ENCODE peak calls at places on chromosomes 1 and 21, in five cellular contexts. S, A, M, T and G are unnamed samples.

GRCh38 chr1:226631229-226632000 is 82.9 kb downstream of the STUM start:
- DNase-seq in S (no peak), A (peak; percentile 38), M (no peak), T (no peak), G (no peak)

GRCh38 chr1:87200875-87201638 is 127.6 kb upstream of the LMO4 start:
- DNase-seq in S (no peak), A (no peak), M (no peak), T (no peak), G (no peak)

GRCh38 chr1:228457017-228457395 is 30.2 kb upstream of the RNF187 start:
- DNase-seq in S (no peak), A (no peak), M (no peak), T (no peak), G (no peak)

GRCh38 chr1:108831225-108831624 is 25.7 kb downstream of the AKNAD1 start:
- DNase-seq in S (peak; percentile 36), A (no peak), M (no peak), T (no peak), G (no peak)

GRCh38 chr1:206736878-206737728 is 33.5 kb upstream of the IL19 start:
- DNase-seq in S (no peak), A (no peak), M (no peak), T (no peak), G (peak; percentile 29)

GRCh38 chr1:199490804-199491527 is 536.5 kb upstream of the NR5A2 start:
- DNase-seq in S (no peak), A (no peak), M (no peak), T (no peak), G (no peak)

GRCh38 chr1:3552751-3553150 is 58.6 kb downstream of the MEGF6 start:
- DNase-seq in S (no peak), A (no peak), M (no peak), T (no peak), G (no peak)

GRCh38 chr1:151340870-151341754 is 5.9 kb downstream of the RFX5 start:
- DNase-seq in S (peak; percentile 66), A (no peak), M (peak; percentile 52), T (peak; percentile 93), G (peak; percentile 81)

GRCh38 chr1:84541679-84542078 is 32.6 kb downstream of the CTBS start:
- DNase-seq in S (peak; percentile 17), A (no peak), M (no peak), T (no peak), G (no peak)

GRCh38 chr21:45293214-45293725 is 5.6 kb upstream of the POFUT2 start:
- DNase-seq in S (no peak), A (peak; percentile 59), M (no peak), T (no peak), G (no peak)

GRCh38 chr1:245652660-245653427 is 498.1 kb downstream of the KIF26B start:
- DNase-seq in S (no peak), A (no peak), M (no peak), T (no peak), G (no peak)

GRCh38 chr21:34885636-34886553 is 163.2 kb downstream of the RUNX1 start:
- DNase-seq in S (no peak), A (no peak), M (peak; percentile 38), T (peak; percentile 59), G (peak; percentile 54)

GRCh38 chr1:234558186-234558836 is 51.7 kb downstream of the IRF2BP2 start:
- DNase-seq in S (no peak), A (no peak), M (no peak), T (no peak), G (no peak)

GRCh38 chr21:33539612-33540011 is 2.3 kb downstream of the GART start:
- DNase-seq in S (no peak), A (no peak), M (no peak), T (no peak), G (no peak)

GRCh38 chr1:215833936-215834729 is 267.0 kb downstream of the KCTD3 start:
- DNase-seq in S (no peak), A (no peak), M (no peak), T (no peak), G (no peak)

GRCh38 chr1:201989354-201990128 is 7.1 kb downstream of the RNPEP start:
- DNase-seq in S (no peak), A (no peak), M (no peak), T (no peak), G (no peak)

GRCh38 chr1:9766759-9767442 is 56.9 kb downstream of the CLSTN1 start:
- DNase-seq in S (peak; percentile 35), A (no peak), M (no peak), T (no peak), G (no peak)

GRCh38 chr1:6502000-6502891 is 10.8 kb upstream of the PLEKHG5 start:
- DNase-seq in S (no peak), A (peak; percentile 92), M (no peak), T (no peak), G (no peak)

GRCh38 chr1:153608742-153609584 is 4.0 kb downstream of the S100A16 start:
- DNase-seq in S (peak; percentile 67), A (peak; percentile 84), M (no peak), T (no peak), G (no peak)

GRCh38 chr1:211371406-211372105 is 44.9 kb downstream of the TRAF5 start:
- DNase-seq in S (no peak), A (no peak), M (no peak), T (no peak), G (no peak)

GRCh38 chr1:3530931-3531818 is 76.7 kb downstream of the ARHGEF16 start:
- DNase-seq in S (no peak), A (peak; percentile 87), M (peak; percentile 73), T (peak; percentile 81), G (peak; percentile 82)

GRCh38 chr1:6167391-6168303 is 12.5 kb downstream of the CHD5 start:
- DNase-seq in S (no peak), A (peak; percentile 48), M (no peak), T (no peak), G (no peak)

GRCh38 chr1:111481387-111482221 is 7.8 kb downstream of the C1orf162 start:
- DNase-seq in S (peak; percentile 46), A (peak; percentile 88), M (peak; percentile 33), T (peak; percentile 86), G (peak; percentile 23)

GRCh38 chr21:26583737-26584136 is 10.7 kb upstream of the CYYR1 start:
- DNase-seq in S (no peak), A (no peak), M (no peak), T (no peak), G (no peak)

GRCh38 chr1:52059326-52059725 is 3.2 kb downstream of the BTF3L4 start:
- DNase-seq in S (no peak), A (no peak), M (no peak), T (no peak), G (no peak)

GRCh38 chr1:52057245-52057644 is 1.1 kb downstream of the BTF3L4 start:
- DNase-seq in S (no peak), A (no peak), M (no peak), T (no peak), G (no peak)

GRCh38 chr1:52056110-52056936 is at the start of gene BTF3L4:
- DNase-seq in S (peak; percentile 71), A (peak; percentile 96), M (peak; percentile 86), T (peak; percentile 98), G (peak; percentile 97)

GRCh38 chr1:52056937-52057231 is 789 bp downstream of the BTF3L4 start:
- DNase-seq in S (no peak), A (no peak), M (no peak), T (no peak), G (no peak)

GRCh38 chr1:52057876-52058275 is 1.8 kb downstream of the BTF3L4 start:
- DNase-seq in S (no peak), A (no peak), M (no peak), T (no peak), G (no peak)
- H3K4me3 ChIP-seq in S (peak overlapping the region; percentile 100), A (no peak overlapping the region), M (no peak overlapping the region), T (peak overlapping the region; percentile 91), G (peak overlapping the region; percentile 95)

GRCh38 chr1:93616996-93617669 is 64.5 kb downstream of the BCAR3 start:
- DNase-seq in S (no peak), A (no peak), M (no peak), T (no peak), G (no peak)

GRCh38 chr1:93616221-93616995 is 65.2 kb downstream of the BCAR3 start:
- DNase-seq in S (no peak), A (no peak), M (no peak), T (no peak), G (no peak)

GRCh38 chr1:93615201-93616150 is 66.2 kb downstream of the BCAR3 start:
- DNase-seq in S (no peak), A (no peak), M (no peak), T (no peak), G (no peak)

GRCh38 chr1:93619507-93620168 is 62.0 kb downstream of the BCAR3 start:
- DNase-seq in S (no peak), A (no peak), M (no peak), T (no peak), G (peak; percentile 13)

DNA sequence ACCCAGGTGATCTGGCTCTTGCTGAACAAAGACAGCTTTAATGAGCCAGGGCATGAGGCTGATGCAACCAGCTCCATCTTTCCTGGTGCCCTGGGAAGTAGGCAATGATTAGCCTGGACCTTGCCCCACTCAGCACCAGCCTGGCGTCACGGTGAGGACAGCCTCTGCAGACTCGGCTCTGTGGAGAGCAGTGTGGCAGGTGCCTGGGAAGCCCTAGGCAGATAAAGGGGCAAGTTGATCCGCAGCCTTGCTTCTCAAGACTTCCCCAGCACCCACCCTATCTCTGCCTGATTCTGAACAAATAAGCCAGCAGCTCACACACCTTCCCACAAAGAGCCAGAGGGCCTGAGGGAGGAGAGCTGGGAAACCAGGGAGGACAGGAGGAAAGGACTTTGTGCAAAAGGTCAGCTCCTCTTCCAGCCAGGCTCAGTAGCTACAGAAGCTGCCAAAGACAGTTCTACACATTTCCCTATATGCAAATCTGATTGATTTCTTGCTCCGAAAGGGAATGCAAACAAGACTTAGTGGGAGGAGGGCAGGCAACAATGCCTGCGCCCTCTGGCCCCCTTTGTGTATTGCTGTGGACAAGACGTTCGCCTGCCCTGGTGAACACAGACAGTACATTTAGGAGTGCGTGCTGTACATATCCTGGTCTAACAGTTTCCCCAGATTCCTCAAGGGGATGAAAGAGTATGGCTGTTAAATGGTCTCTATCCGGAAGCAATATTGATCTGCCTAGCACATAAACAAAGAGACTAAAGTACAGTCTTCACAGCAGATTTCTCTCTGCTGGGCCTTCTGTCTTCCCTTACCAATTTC is 63.8 kb downstream of the BCAR3 start:
- DNase-seq in S (no peak), A (no peak), M (no peak), T (peak; percentile 51), G (no peak)
- H3K27ac ChIP-seq in S (peak overlapping the region; percentile 93), A (peak overlapping the region; percentile 39), M (no peak overlapping the region), T (no peak overlapping the region), G (no peak overlapping the region)

GRCh38 chr1:101002551-101002950 is 23.0 kb downstream of the DPH5 start:
- DNase-seq in S (no peak), A (no peak), M (no peak), T (peak; percentile 50), G (no peak)
- H3K36me3 ChIP-seq in S (no peaks in the 10 kb centered on the region), A (peaks cover 42% of the 10 kb centered on the region), M (peaks cover 6% of the 10 kb centered on the region), T (peaks cover 23% of the 10 kb centered on the region), G (peaks cover 7% of the 10 kb centered on the region)

DNA sequence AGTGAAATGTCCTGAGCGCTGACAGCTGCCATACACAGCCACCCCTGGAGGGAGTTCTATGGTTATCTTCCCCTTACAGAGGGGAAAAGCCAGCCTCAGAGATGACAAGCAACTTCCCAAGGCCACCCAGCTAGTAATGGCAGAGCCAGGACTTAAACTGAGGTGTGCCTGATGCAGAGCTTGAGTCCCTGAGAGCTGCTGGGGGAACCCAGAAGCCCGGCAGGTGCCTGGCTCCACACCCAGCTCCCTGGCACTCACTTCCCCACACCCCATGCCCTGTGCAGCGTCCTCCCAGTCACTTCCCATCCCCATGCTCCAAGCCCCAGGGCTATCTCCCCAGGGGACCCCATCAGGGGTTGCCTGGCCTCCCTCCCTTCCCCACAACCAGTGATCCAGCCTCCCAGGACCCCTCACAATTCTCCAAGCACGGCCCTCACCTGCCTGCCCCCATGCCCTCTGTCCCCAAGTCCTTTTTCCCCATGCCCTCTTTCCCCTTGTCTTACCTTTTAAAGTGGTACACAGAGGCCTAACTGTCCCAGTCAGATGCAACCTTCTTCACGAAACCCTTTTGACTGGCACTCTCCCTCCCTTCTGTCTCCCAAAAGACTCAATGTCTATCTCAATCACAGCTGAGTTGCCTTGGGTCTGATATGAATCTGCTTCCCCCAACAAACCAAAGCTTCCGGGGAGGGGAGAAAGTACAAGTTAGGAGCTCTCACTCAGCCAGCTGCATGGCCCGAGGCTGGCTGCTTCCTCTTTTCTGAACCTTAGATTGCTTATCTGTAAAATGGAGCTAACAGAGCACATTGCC is 39.8 kb upstream of the LRP8 start:
- DNase-seq in S (no peak), A (no peak), M (no peak), T (peak; percentile 75), G (no peak)
- H3K4me3 ChIP-seq in S (no peak overlapping the region), A (no peak overlapping the region), M (peak overlapping the region; percentile 43), T (no peak overlapping the region), G (peak overlapping the region; percentile 64)